ENCODE peak calls at places on chromosomes 2 and 18, in eight cellular contexts. D is NCI-H1092 treated with DMSO at 0.1 percent for 48 hours; V is GM13976; I is T1000; E is activated naive CD8-positive, alpha-beta T cell treated with anti-CD3 and anti-CD28 coated beads for 36 hours; Z is AG08395; X is activated CD8-positive, alpha-beta memory T cell treated with anti-CD3 and anti-CD28 coated beads for 48 hours; P is activated T-helper 1 cell treated with anti-CD3 and anti-CD28 coated beads, Interleukin-2, amount 50 U/mL, for 16 hours. W is an unnamed sample.

GRCh38 chr18:23442958-23443357 is 10.1 kb upstream of the RIOK3 start:
- DNase-seq in X (no peak), Z (no peak), I (no peak), D (no peak), V (no peak), P (no peak), E (no peak), W (no peak)

GRCh38 chr18:21949326-21950015 is 208.9 kb downstream of the MIB1 start:
- DNase-seq in I (no peak), E (no peak), V (no peak), Z (no peak), D (no peak), P (no peak), X (no peak), W (no peak)

GRCh38 chr2:217749009-217749408 is 253.8 kb downstream of the TNS1 start:
- DNase-seq in D (no peak), X (no peak), E (no peak), I (no peak), Z (no peak), P (no peak), V (peak), W (no peak)

GRCh38 chr2:29650634-29651097 is 270.7 kb downstream of the ALK start:
- DNase-seq in X (no peak), I (no peak), V (no peak), E (no peak), D (no peak), Z (no peak), P (no peak), W (no peak)

GRCh38 chr2:99445065-99445464 is 44.8 kb downstream of the REV1 start:
- DNase-seq in P (no peak), Z (no peak), E (no peak), X (no peak), D (no peak), I (no peak), V (no peak), W (no peak)

GRCh38 chr18:54222922-54223567 is 1.4 kb downstream of the MBD2 start:
- DNase-seq in X (no peak), I (no peak), P (peak), E (peak), Z (no peak), V (no peak), D (peak), W (no peak)

GRCh38 chr2:106147159-106147558 is 46.9 kb downstream of the UXS1 start:
- DNase-seq in V (no peak), P (no peak), X (no peak), E (no peak), D (no peak), Z (peak), I (no peak), W (peak)

GRCh38 chr2:29270606-29271005 is 155.4 kb downstream of the CLIP4 start:
- DNase-seq in P (no peak), V (no peak), Z (no peak), D (no peak), X (no peak), I (no peak), E (no peak), W (no peak)

GRCh38 chr2:191245869-191246531 is 796 bp downstream of the MYO1B start:
- DNase-seq in E (peak), I (peak), D (peak), P (no peak), X (peak), V (no peak), Z (peak), W (peak)

GRCh38 chr2:179925713-179926112 is 64.3 kb upstream of the ZNF385B start:
- DNase-seq in X (no peak), I (no peak), P (no peak), Z (no peak), D (no peak), E (no peak), V (no peak), W (no peak)

GRCh38 chr2:95316466-95317122 is 19.4 kb downstream of the KCNIP3 start:
- DNase-seq in V (no peak), I (peak), P (no peak), D (no peak), Z (peak), X (no peak), E (no peak), W (peak)

GRCh38 chr18:76426738-76427305 is 68.2 kb downstream of the ZNF516 start:
- DNase-seq in I (no peak), V (no peak), Z (peak), E (no peak), P (no peak), D (no peak), X (no peak), W (peak)

GRCh38 chr2:119429225-119430000 is 2.2 kb upstream of the TMEM37 start:
- DNase-seq in Z (no peak), D (no peak), V (no peak), E (no peak), X (no peak), I (no peak), P (no peak), W (no peak)

GRCh38 chr2:48292429-48292828 is 237.5 kb upstream of the STON1 start:
- DNase-seq in D (no peak), I (no peak), V (no peak), X (no peak), E (no peak), P (no peak), Z (no peak), W (no peak)

W was measured in GM03348.